ENCODE peak calls at places on chromosomes 12 and 14, in six cellular contexts. L, U, F, Y, Q and A are unnamed samples.
A peak's percentile ranks its signal among the peaks of the same experiment; 100 is the strongest.

GRCh38 chr12:80411787-80412186 is 32.2 kb upstream of the PTPRQ start:
- DNase-seq in L (no peak), U (no peak), Y (no peak), F (no peak), Q (no peak), A (no peak)

GRCh38 chr12:52521581-52522266 is 1.5 kb upstream of the KRT5 start:
- DNase-seq in Y (no peak), U (no peak), Q (peak; percentile 64), L (no peak), F (no peak), A (no peak)

GRCh38 chr14:25800841-25801240 is 750.9 kb upstream of the STXBP6 start:
- DNase-seq in Y (no peak), Q (no peak), L (no peak), U (no peak), F (no peak), A (no peak)

GRCh38 chr14:39175445-39176262 is 600 bp downstream of the PNN start:
- DNase-seq in Y (no peak), F (no peak), U (no peak), Q (peak; percentile 59), L (no peak), A (no peak)

GRCh38 chr14:44529026-44529425 is 21.9 kb upstream of the FSCB start:
- DNase-seq in Q (no peak), L (no peak), Y (no peak), F (no peak), U (no peak), A (no peak)

GRCh38 chr12:84697141-84697540 is 215.5 kb downstream of the SLC6A15 start:
- DNase-seq in F (no peak), Y (no peak), U (no peak), Q (peak; percentile 31), L (no peak), A (no peak)

GRCh38 chr12:49702676-49703228 is 4.5 kb downstream of the FMNL3 start:
- DNase-seq in Q (no peak), U (no peak), F (no peak), L (no peak), Y (no peak), A (no peak)

GRCh38 chr12:110266980-110267620 is 13.9 kb upstream of the ATP2A2 start:
- DNase-seq in L (no peak), F (peak; percentile 44), Q (peak; percentile 88), U (no peak), Y (no peak), A (no peak)

GRCh38 chr12:105935106-105935505 is 203.6 kb downstream of the NUAK1 start:
- DNase-seq in Q (peak; percentile 49), U (no peak), Y (no peak), L (no peak), F (no peak), A (no peak)

GRCh38 chr14:95018845-95019244 is 138.5 kb downstream of the DICER1 start:
- DNase-seq in L (no peak), F (no peak), Q (peak; percentile 56), U (no peak), Y (no peak), A (no peak)

GRCh38 chr14:37048666-37049071 is 123.7 kb downstream of the SLC25A21 start:
- DNase-seq in U (no peak), F (no peak), L (no peak), Y (no peak), Q (peak; percentile 62), A (no peak)

GRCh38 chr12:18345021-18345735 is 83.9 kb downstream of the PIK3C2G start:
- DNase-seq in L (no peak), Q (peak; percentile 13), F (no peak), U (no peak), Y (no peak), A (no peak)

GRCh38 chr14:69573205-69573840 is 1.3 kb downstream of the CCDC177 start:
- DNase-seq in Y (no peak), L (no peak), F (no peak), Q (peak; percentile 33), U (no peak), A (no peak)

GRCh38 chr14:78530078-78530477 is 359.9 kb downstream of the NRXN3 start:
- DNase-seq in Q (peak; percentile 41), L (no peak), F (no peak), Y (no peak), U (no peak), A (no peak)

GRCh38 chr12:76303365-76303764 is 44.9 kb downstream of the BBS10 start:
- DNase-seq in U (no peak), L (no peak), Q (peak; percentile 28), Y (no peak), F (no peak), A (no peak)

GRCh38 chr14:21300892-21301291 is 21.0 kb downstream of the RPGRIP1 start:
- DNase-seq in F (no peak), Q (peak; percentile 13), U (no peak), Y (no peak), L (no peak), A (no peak)

GRCh38 chr14:54806616-54807015 is 96.0 kb downstream of the GCH1 start:
- DNase-seq in Q (no peak), F (no peak), Y (no peak), U (no peak), L (no peak), A (no peak)

GRCh38 chr12:52251367-52252055 is 18.5 kb downstream of the KRT7 start:
- DNase-seq in Q (no peak), U (no peak), F (no peak), L (no peak), Y (no peak), A (no peak)

GRCh38 chr12:132386926-132387497 is 57.6 kb upstream of the GALNT9 start:
- DNase-seq in U (no peak), Q (no peak), L (no peak), F (no peak), Y (no peak), A (no peak)

GRCh38 chr12:76945867-76946266 is 67.0 kb upstream of the CSRP2 start:
- DNase-seq in L (no peak), U (no peak), F (no peak), Y (no peak), Q (peak; percentile 71), A (peak; percentile 10)

GRCh38 chr12:65857875-65858274 is 33.6 kb downstream of the HMGA2 start:
- DNase-seq in F (no peak), Y (no peak), L (no peak), U (no peak), Q (no peak), A (no peak)
- H3K27ac ChIP-seq in F (no peak overlapping the region), Y (no peak overlapping the region), L (no peak overlapping the region), U (no peak overlapping the region), Q (peak overlapping the region; percentile 56), A (no peak overlapping the region)

DNA sequence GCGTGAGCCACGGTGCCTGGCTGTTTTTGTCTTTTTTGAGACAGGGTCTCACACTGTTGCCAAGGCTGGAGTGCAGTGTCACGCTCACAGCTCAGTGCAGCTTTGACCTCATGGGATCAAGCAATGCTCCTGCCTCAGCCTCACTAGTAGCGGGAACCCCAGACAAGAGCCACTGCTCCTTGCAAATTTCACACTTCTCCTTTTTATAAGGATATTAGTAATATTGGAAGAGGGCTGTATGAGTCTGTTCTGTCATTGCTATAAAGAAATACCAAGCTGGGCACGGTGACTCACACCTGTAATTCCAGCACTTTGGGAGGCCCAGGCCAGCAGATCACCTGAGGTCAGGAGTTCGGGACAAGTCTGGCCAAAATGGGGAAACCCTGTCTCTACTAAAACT is 12.9 kb upstream of the ORAI1 start:
- DNase-seq in Y (no peak), U (no peak), Q (no peak), F (no peak), L (no peak), A (no peak)
- H3K27ac ChIP-seq in Y (no peak overlapping the region), U (no peak overlapping the region), Q (no peak overlapping the region), F (no peak overlapping the region), L (no peak overlapping the region), A (no peak overlapping the region)

DNA sequence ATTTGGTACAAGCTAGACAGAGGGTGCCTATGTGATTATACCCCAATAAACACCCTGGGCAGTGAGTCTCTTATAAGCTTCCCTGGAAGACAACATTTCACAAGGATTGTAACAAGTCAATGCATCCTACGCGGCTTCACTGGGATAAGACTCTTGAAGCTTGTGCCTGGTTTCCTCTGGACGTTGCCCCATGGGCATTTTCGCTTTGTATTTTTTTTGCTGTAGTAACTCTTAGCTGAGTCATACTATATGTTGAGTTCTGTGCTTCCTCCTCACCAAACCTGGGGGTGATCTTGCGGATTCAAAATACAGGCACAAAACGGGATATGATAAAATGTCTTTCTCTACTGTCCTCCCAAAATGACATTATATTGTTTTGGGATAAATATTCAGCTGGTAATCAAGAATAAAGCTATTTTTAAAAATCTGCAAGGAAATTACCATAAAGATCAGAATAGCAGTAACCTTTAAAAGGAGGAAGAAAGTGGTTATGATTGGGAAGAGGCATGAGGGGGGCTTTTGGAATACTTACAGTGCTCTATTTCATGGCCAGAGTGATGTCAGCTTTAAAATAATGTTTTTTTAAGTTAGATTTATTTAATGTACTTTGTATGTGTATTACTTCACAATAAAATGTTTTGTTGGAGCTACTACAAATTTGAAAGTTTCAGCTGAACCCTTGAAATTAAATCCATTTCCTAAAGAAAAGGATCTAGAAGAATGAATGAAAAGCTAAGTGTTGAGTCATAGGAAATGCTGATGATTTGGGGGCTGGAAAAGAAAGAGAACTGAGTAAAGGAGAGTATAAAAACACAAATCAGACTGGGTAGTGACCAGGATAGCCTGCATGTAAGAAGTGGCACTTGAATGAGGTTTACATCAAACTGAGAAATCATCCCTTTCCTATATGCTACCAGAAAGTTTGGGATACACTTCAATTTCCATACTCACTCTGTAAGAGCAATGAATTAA is 14.7 kb downstream of the BTBD7 start:
- DNase-seq in U (no peak), F (no peak), Y (no peak), L (no peak), Q (peak; percentile 44), A (no peak)
- H3K27ac ChIP-seq in U (no peak overlapping the region), F (no peak overlapping the region), Y (no peak overlapping the region), L (no peak overlapping the region), Q (peak overlapping the region; percentile 44), A (peak overlapping the region; percentile 25)

GRCh38 chr14:76761849-76762616 is 765 bp downstream of the VASH1 start:
- DNase-seq in Y (peak; percentile 39), L (no peak), Q (peak; percentile 26), U (no peak), F (no peak), A (no peak)

GRCh38 chr14:76761198-76761848 is at the start of gene VASH1:
- DNase-seq in F (no peak), L (no peak), U (peak; percentile 52), Y (peak; percentile 54), Q (peak; percentile 91), A (peak; percentile 29)

GRCh38 chr14:76760331-76761197 is 704 bp upstream of the VASH1 start:
- DNase-seq in F (no peak), Q (no peak), U (no peak), L (no peak), Y (no peak), A (no peak)

GRCh38 chr14:76763362-76764041 is 2.2 kb downstream of the VASH1 start:
- DNase-seq in L (no peak), Q (peak; percentile 36), U (no peak), Y (no peak), F (no peak), A (no peak)

DNA sequence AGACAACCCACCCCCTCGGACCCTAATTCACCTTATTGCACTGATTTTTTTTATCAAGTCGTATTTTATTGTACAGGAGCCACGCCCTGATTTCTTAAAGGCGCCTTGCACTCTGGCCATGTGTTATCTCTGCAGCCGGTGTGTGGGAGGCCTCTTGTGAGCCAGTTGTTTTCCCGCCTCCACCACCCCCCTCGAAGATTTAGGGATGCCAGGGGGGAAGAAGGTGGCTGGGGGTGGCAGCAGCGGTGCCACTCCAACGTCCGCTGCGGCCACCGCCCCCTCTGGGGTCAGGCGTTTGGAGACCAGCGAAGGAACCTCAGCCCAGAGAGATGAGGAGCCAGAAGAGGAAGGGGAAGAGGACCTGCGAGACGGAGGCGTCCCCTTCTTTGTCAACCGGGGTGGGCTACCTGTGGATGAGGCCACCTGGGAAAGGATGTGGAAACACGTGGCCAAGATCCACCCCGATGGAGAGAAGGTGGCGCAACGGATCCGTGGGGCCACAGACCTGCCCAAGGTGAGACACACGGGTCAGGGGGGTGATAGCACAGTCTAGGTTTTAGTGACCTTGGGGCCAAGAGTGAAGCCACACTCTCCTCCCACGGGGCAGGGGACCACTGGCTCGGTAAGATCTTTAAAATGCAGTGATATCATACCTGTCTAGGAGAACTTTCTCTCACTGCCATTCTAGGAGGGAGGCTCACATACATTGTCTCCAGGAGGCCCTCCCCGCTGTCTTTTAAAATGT is 1.5 kb downstream of the VASH1 start:
- DNase-seq in Y (no peak), L (no peak), Q (peak; percentile 34), F (no peak), U (no peak), A (no peak)
- H3K27ac ChIP-seq in Y (no peak overlapping the region), L (no peak overlapping the region), Q (no peak overlapping the region), F (peak overlapping the region; percentile 69), U (no peak overlapping the region), A (no peak overlapping the region)